ENCODE peak calls at places on chromosome 6, in nine cellular contexts. N is gastrocnemius medialis; S is astrocyte of the cerebellum; X is A549; J is BJ; V is effector memory CD4-positive, alpha-beta T cell; Z is tibial artery; W is fibroblast of mammary gland; A is CD8-positive, alpha-beta memory T cell. H is an unnamed sample.

GRCh38 chr6:19788684-19789083 is 48.5 kb upstream of the ID4 start:
- DNase-seq in S (no peak), J (no peak), X (no peak), W (no peak), Z (no peak), A (no peak), V (no peak), N (no peak), H (no peak)

GRCh38 chr6:163944897-163945296 is 530.4 kb downstream of the QKI start:
- DNase-seq in S (no peak), A (no peak), V (no peak), Z (no peak), J (no peak), N (no peak), X (no peak), W (no peak), H (no peak)

GRCh38 chr6:52582446-52582845 is 5.6 kb upstream of the TRAM2 start:
- DNase-seq in N (no peak), A (no peak), V (no peak), W (no peak), X (no peak), J (no peak), S (no peak), Z (no peak), H (no peak)

GRCh38 chr6:15184441-15184861 is 61.4 kb upstream of the JARID2 start:
- DNase-seq in X (no peak), A (no peak), Z (no peak), W (no peak), S (no peak), N (no peak), J (no peak), V (no peak), H (peak; percentile 22)

GRCh38 chr6:118080547-118080946 is 173.5 kb downstream of the SLC35F1 start:
- DNase-seq in X (no peak), Z (no peak), N (no peak), W (no peak), V (no peak), A (no peak), J (no peak), S (no peak), H (no peak)

GRCh38 chr6:120774275-120774674 is 560.0 kb downstream of the TBC1D32 start:
- DNase-seq in A (no peak), V (no peak), X (no peak), Z (no peak), S (peak; percentile 38), J (no peak), W (peak; percentile 25), N (no peak), H (no peak)

GRCh38 chr6:163405412-163406309 is 8.9 kb upstream of the QKI start:
- DNase-seq in S (no peak), V (no peak), Z (peak; percentile 79), N (peak; percentile 68), W (peak; percentile 19), J (no peak), X (no peak), A (peak; percentile 18), H (no peak)

GRCh38 chr6:137550527-137550926 is 56.3 kb upstream of the OLIG3 start:
- DNase-seq in X (no peak), V (no peak), N (no peak), Z (no peak), W (no peak), A (no peak), J (no peak), S (no peak), H (no peak)

GRCh38 chr6:40583694-40584093 is 3.5 kb downstream of the LRFN2 start:
- DNase-seq in J (no peak), V (no peak), Z (no peak), S (no peak), X (no peak), W (no peak), N (no peak), A (no peak), H (no peak)

GRCh38 chr6:57097596-57097995 is 7.6 kb downstream of the ZNF451 start:
- DNase-seq in X (no peak), V (no peak), W (no peak), S (no peak), Z (no peak), J (no peak), A (no peak), N (no peak), H (no peak)

GRCh38 chr6:114240800-114241199 is 102.0 kb downstream of the HS3ST5 start:
- DNase-seq in X (no peak), V (no peak), S (no peak), Z (no peak), W (no peak), J (no peak), A (no peak), N (no peak), H (no peak)

GRCh38 chr6:165782124-165782523 is 119.1 kb upstream of the PDE10A start:
- DNase-seq in X (no peak), S (no peak), A (no peak), N (no peak), W (no peak), Z (no peak), J (no peak), V (no peak), H (no peak)

DNA sequence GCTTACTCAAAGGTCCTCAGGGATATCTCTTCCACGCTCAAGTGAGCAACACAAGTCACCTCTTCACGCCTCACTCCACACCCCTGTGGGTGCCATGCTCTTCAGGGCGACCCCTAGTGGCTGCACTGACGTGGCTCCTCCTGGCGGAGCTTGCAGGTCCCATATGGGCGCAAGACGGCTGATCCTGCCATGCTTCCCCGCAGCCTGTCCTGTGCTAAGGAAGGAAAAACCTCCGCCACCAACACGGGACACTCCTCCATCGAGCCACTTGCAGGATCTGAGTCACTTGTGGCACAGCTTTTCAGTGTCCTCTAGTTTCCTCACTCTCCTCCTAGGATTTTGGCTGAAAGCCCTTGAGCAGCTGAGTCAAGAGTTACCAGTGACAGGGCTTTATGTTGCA is 90.7 kb downstream of the KHDC1L start:
- DNase-seq in V (no peak), N (peak; percentile 77), S (no peak), J (no peak), X (no peak), A (no peak), Z (no peak), W (peak; percentile 28), H (no peak)
- H3K4me3 ChIP-seq in V (no peak overlapping the region), N (no peak overlapping the region), S (no peak overlapping the region), J (no peak overlapping the region), X (no peak overlapping the region), A (no peak overlapping the region), Z (no peak overlapping the region), W (no peak overlapping the region), H (no peak overlapping the region)

DNA sequence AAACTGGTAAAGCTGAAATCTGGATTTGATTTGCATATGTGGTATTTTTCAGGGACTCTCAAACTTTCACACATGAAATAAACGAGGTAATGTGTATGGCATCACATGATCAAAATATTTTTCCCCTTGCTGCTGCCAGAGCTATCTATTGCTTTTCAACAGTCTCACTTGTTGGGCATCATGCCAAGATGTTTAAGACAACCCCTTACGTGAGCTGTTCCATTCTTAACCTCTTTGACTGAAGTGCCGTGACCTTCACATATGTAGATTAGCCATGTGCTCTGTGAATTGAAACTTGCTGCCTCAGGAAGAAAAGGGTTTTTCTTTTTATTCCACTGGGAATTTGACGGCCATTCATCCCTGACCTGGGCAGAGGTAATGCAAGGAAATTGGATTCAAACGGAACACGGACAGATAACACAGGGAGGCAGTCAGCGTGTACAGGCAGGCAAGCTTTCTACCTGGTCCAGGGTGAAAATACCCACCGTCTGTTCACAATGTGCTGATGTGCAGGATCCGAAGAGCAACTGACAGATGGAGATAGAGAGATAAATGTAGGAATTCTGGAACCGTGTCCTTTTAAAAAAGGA is 14.2 kb downstream of the ARID1B start:
- DNase-seq in Z (no peak), W (peak; percentile 81), S (no peak), N (no peak), X (no peak), V (no peak), A (peak; percentile 63), J (no peak), H (peak; percentile 73)
- H3K4me3 ChIP-seq in Z (no peak overlapping the region), W (no peak overlapping the region), S (no peak overlapping the region), N (peak overlapping the region; percentile 20), X (no peak overlapping the region), V (no peak overlapping the region), A (no peak overlapping the region), J (no peak overlapping the region), H (no peak overlapping the region)

GRCh38 chr6:79733388-79733787 is 102.3 kb downstream of the SH3BGRL2 start:
- DNase-seq in J (no peak), V (no peak), N (no peak), A (no peak), S (no peak), Z (no peak), W (peak; percentile 5), X (no peak), H (no peak)

GRCh38 chr6:79735183-79735582 is 104.1 kb downstream of the SH3BGRL2 start:
- DNase-seq in N (no peak), X (no peak), S (no peak), A (no peak), Z (no peak), J (no peak), V (no peak), W (no peak), H (no peak)

GRCh38 chr6:79734374-79734773 is 103.2 kb downstream of the SH3BGRL2 start:
- DNase-seq in N (no peak), S (no peak), Z (no peak), J (no peak), X (no peak), V (no peak), W (no peak), A (no peak), H (no peak)

GRCh38 chr6:79742030-79742429 is 110.9 kb downstream of the SH3BGRL2 start:
- DNase-seq in J (no peak), S (no peak), W (no peak), X (no peak), V (no peak), N (no peak), Z (no peak), A (no peak), H (no peak)

DNA sequence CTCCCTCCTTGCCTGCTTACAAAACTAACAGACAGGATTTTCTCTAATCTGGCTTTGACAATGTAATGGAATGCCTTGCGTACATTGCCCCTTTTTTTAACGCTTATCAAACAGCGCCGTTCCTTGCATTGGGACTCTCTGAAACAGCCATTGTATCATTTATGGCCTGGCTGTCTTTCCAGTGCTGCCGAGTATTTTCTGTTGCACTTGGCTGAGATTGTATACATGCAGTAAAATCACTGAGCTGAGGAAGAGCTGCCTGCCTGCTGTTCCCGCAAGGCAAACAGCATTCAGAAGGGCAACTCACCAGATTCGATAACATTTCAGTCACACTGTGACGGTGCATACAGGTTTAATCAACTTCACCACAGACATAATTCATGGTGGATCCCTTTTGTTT is 106.0 kb downstream of the SH3BGRL2 start:
- DNase-seq in S (no peak), V (no peak), J (no peak), A (no peak), Z (no peak), X (no peak), W (no peak), N (no peak), H (no peak)
- H3K4me3 ChIP-seq in S (no peak overlapping the region), V (no peak overlapping the region), J (no peak overlapping the region), A (no peak overlapping the region), Z (peak overlapping the region; percentile 12), X (no peak overlapping the region), W (no peak overlapping the region), N (no peak overlapping the region), H (no peak overlapping the region)

DNA sequence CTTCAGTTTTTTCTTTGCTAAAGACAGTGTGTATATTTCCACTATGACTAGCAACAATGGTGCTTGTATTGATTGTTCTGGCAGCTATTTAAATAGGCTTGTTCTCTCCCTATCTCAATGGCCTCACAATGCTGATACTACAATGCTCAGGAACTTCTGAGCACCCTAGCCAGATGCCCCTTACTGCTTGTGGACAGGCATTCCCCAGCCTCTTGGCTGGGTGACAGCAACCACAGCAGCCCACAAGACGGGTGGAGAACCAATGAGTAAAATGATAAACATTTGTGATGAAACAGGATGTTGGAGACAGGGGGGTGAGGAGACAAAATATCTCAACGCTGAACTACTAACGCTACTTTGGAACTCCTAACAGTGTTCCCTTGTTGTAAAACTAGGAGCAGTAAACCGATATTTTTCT is 42.3 kb downstream of the HIVEP2 start:
- DNase-seq in Z (peak; percentile 49), S (peak; percentile 97), N (no peak), X (no peak), V (peak; percentile 80), A (peak; percentile 89), W (peak; percentile 98), J (peak; percentile 93), H (peak; percentile 87)
- H3K4me3 ChIP-seq in Z (no peak overlapping the region), S (no peak overlapping the region), N (no peak overlapping the region), X (no peak overlapping the region), V (no peak overlapping the region), A (peak overlapping the region; percentile 21), W (no peak overlapping the region), J (no peak overlapping the region), H (peak overlapping the region; percentile 26)

H was measured in naive thymus-derived CD4-positive, alpha-beta T cell.